ENCODE peak calls at places on chromosome 20, in eight cellular contexts. E, V, F, Y, G, A, P and W are unnamed samples.

GRCh38 chr20:21090112-21090737 is 15.9 kb downstream of the LINC00237 start:
- DNase-seq in V (no peak), P (no peak), A (peak; percentile 64), E (no peak), F (no peak), Y (no peak), G (peak; percentile 18), W (no peak)

GRCh38 chr20:10949930-10950783 is 276.4 kb upstream of the JAG1 start:
- DNase-seq in F (no peak), A (no peak), E (no peak), G (no peak), V (no peak), P (no peak), Y (no peak), W (no peak)

GRCh38 chr20:23189341-23189740 is 103.2 kb upstream of the CD93 start:
- DNase-seq in E (no peak), G (no peak), V (no peak), P (no peak), Y (no peak), F (no peak), A (no peak), W (no peak)

GRCh38 chr20:64145458-64146300 is 18.6 kb upstream of the MYT1 start:
- DNase-seq in G (peak; percentile 24), A (no peak), P (no peak), Y (no peak), V (no peak), F (no peak), E (peak; percentile 19), W (no peak)

GRCh38 chr20:57708694-57709673 is 831 bp downstream of the PMEPA1 start:
- DNase-seq in P (peak; percentile 37), G (no peak), A (no peak), V (peak; percentile 56), F (no peak), Y (peak; percentile 72), E (no peak), W (no peak)

GRCh38 chr20:62274332-62275262 is 28.2 kb upstream of the ADRM1 start:
- DNase-seq in Y (no peak), A (no peak), F (no peak), G (no peak), E (no peak), V (no peak), P (no peak), W (no peak)

GRCh38 chr20:43558412-43559146 is at the start of gene SGK2:
- DNase-seq in Y (peak; percentile 29), A (no peak), P (no peak), E (no peak), G (no peak), V (peak; percentile 83), F (no peak), W (peak; percentile 76)

GRCh38 chr20:2626853-2627541 is 25.4 kb upstream of the NOP56 start:
- DNase-seq in F (no peak), P (no peak), E (peak; percentile 72), V (no peak), Y (peak; percentile 81), A (no peak), G (peak; percentile 22), W (peak; percentile 83)

GRCh38 chr20:6692566-6693168 is 74.8 kb upstream of the BMP2 start:
- DNase-seq in V (peak; percentile 58), Y (no peak), G (no peak), F (no peak), A (no peak), P (peak; percentile 8), E (no peak), W (peak; percentile 39)

GRCh38 chr20:6515261-6515660 is 252.2 kb upstream of the BMP2 start:
- DNase-seq in V (no peak), E (no peak), F (no peak), G (no peak), P (no peak), A (no peak), Y (no peak), W (no peak)

GRCh38 chr20:56343861-56344381 is 14.9 kb upstream of the FAM210B start:
- DNase-seq in F (peak; percentile 59), E (no peak), G (peak; percentile 84), V (peak; percentile 75), Y (peak; percentile 75), A (no peak), P (peak; percentile 89), W (peak; percentile 61)

GRCh38 chr20:15179426-15180190 is 842.2 kb upstream of the FLRT3 start:
- DNase-seq in P (no peak), F (no peak), G (no peak), Y (no peak), V (no peak), A (no peak), E (no peak), W (no peak)

GRCh38 chr20:14454296-14454695 is 116.9 kb upstream of the FLRT3 start:
- DNase-seq in F (no peak), E (no peak), A (no peak), G (no peak), P (no peak), Y (no peak), V (no peak), W (no peak)

GRCh38 chr20:25685276-25686080 is 11.2 kb downstream of the ZNF337 start:
- DNase-seq in E (no peak), P (no peak), V (no peak), G (peak; percentile 25), F (peak; percentile 65), A (peak; percentile 46), Y (no peak), W (no peak)

GRCh38 chr20:25683050-25683449 is 13.6 kb downstream of the ZNF337 start:
- DNase-seq in A (no peak), G (no peak), E (no peak), V (no peak), Y (no peak), P (no peak), F (no peak), W (no peak)

DNA sequence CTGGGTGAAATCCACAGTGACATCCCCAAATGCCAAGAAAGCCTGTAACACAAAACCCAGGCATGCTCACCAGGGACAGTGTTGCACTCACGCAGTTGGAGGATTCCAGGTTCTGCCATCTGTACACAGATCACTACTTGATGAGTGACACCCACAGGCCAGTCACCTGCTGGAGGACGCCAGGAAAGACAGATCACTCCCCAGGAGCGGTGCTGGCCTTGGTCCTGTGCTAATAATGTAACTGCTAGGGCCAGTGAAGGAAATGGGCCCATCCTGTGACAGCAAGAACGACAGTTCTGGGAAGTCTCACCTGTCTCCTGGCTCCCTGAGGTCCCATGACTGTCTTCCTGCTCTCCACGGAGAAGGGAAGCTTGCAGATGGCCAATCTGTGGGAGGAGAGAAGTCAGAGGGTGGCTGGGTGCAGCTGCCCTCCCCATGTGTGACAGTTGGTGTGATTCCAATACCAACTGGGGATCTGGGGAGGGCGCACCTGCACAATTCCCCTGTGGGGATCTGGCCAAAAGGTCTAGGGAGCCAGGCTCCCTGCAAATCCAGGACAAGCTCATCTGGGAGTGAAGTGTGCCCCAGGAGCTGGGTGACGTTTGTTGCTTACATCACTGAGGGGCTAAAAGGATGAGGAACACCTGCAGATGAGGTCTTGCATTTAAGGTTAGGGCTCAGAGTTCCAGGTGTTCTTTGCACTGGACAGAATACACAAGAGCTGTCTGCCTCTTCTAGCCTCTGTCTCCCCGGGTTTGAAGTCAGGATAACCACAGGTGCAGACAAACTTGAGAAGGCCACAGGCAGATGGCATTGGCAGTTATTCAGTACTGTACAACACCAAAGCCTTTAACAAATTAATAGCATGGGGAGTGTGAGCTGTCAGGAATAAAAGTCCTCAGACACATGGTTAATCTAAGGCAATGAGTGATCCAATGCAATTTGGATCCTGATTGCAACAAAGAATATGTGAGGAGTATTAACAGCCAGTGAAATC is 10.3 kb downstream of the ZNF337 start:
- DNase-seq in F (peak; percentile 81), E (no peak), A (peak; percentile 29), Y (no peak), G (no peak), P (no peak), V (no peak), W (no peak)
- TF ChIP-seq EZH2phosphoT487 in F (no peak), E (no peak), A (no peak), Y (no peak), G (no peak), P (no peak), V (no peak), W (no peak)

DNA sequence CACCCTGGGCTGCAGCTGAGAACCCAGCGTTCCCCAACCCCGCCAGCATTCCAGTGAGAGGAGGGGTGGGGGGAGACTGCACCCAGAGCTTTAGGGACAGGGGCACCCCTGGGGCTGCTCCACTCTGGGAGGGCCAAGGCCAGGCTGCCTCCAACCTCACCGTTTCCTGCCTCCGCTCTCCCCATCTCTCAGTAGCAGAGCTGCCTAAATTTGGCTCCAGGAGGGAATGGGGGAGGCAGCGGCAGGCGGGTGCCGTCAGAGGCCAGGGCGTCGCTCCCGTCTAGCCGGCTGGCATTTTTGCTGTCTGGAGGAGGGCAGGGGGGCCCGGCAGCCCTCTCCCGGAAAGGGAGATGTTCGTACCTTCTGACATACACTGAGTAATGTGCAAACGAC is 46.6 kb downstream of the NOL4L start:
- DNase-seq in A (no peak), V (peak; percentile 67), F (no peak), G (peak; percentile 70), E (no peak), P (no peak), Y (peak; percentile 51), W (no peak)
- TF ChIP-seq EZH2phosphoT487 in A (no peak), V (no peak), F (no peak), G (no peak), E (no peak), P (no peak), Y (no peak), W (no peak)

DNA sequence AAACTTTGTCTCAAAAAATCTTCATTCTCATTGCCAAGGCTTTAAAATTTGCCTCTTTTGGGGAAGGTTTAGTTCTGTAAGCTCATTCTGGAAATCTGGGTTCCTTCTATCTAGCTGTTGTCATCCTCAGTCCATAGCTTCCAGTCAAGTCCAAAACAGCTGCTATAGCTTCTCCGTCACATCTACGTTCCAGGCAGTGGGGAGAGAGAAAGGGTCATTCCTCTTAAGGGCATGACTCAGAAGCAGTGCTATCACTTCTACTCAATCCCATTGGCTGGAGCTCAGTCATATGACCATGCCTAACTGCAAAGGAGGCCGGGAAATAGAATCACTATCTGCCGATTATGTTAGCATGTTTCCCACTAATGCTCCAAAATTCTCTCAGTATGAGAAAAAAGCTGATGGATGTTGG is 141.4 kb upstream of the PTPN1 start:
- DNase-seq in E (no peak), P (no peak), Y (peak; percentile 35), F (no peak), G (no peak), A (no peak), V (peak; percentile 56), W (no peak)
- TF ChIP-seq EZH2phosphoT487 in E (no peak), P (no peak), Y (no peak), F (no peak), G (no peak), A (no peak), V (no peak), W (no peak)

DNA sequence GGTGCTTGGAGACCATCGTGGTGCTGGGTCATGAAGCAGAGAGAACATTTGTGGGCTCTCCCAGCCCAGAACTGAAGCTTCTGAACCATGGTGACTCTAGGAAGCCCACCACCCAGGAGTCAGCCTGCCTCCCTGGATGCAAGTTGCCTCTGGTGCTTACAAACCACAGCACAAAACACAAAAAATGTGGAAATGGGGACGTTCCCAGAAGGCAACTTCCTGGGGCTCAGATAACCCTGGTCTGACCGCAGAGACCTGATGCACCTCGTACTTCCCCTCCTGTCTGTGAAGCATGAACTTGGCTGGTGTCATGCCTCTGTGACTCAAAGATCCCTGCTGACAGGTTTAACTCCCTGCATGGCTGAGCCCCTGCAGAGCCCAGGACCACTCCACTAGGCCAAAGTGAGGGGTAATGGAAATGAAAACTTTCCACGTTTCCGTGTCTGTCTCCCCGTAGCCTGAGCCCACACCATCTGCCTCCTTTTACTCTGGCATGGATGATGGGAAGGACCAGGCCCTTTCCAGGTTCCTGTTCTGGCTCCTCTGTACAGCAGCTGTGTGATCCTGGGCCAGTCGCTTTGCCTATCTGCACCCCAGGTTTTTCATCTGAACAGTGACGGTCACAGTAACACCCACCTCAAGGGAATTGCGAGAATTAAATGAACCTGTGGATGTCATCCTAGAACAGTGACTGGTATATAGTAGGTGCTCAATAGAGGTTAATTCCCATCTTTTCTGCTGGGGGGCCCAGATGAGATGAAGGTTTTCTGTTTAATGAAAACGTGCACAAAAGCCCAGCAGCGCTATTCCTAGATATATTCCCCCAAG is 57.7 kb downstream of the PPP1R16B start:
- DNase-seq in A (peak; percentile 87), V (no peak), G (no peak), F (no peak), P (no peak), Y (no peak), E (no peak), W (no peak)
- TF ChIP-seq EZH2phosphoT487 in A (no peak), V (no peak), G (no peak), F (no peak), P (no peak), Y (no peak), E (no peak), W (no peak)